ENCODE peak calls at places on chromosomes 12 and 14, in ten cellular contexts. One of them, this sample, is unnamed. For H3K4me1, the result is how much of the 10 kb centered on the place peaks cover.

GRCh38 chr14:75845136-75845804 is 136.5 kb downstream of the TGFB3 start:
- DNase-seq in lung: no peak
- DNase-seq in astrocyte: no peak
- DNase-seq in lower lobe of right lung: no peak
- DNase-seq in right atrium auricular region: no peak
- DNase-seq in gastrocnemius medialis: no peak
- DNase-seq in endothelial cell of umbilical vein: no peak
- DNase-seq in HCT116: no peak
- DNase-seq in OCI-LY7: no peak
- DNase-seq in naive thymus-derived CD4-positive, alpha-beta T cell: no peak
- DNase-seq in this sample: no peak

GRCh38 chr14:89282191-89282590 is 134.8 kb downstream of the FOXN3 start:
- DNase-seq in lung: no peak
- DNase-seq in astrocyte: no peak
- DNase-seq in lower lobe of right lung: no peak
- DNase-seq in right atrium auricular region: no peak
- DNase-seq in gastrocnemius medialis: no peak
- DNase-seq in endothelial cell of umbilical vein: no peak
- DNase-seq in HCT116: no peak
- DNase-seq in OCI-LY7: no peak
- DNase-seq in naive thymus-derived CD4-positive, alpha-beta T cell: no peak
- DNase-seq in this sample: no peak

GRCh38 chr12:53062977-53063707 is 13.3 kb downstream of the TNS2 start:
- DNase-seq in lung: no peak
- DNase-seq in astrocyte: no peak
- DNase-seq in lower lobe of right lung: no peak
- DNase-seq in right atrium auricular region: peak
- DNase-seq in gastrocnemius medialis: peak
- DNase-seq in endothelial cell of umbilical vein: no peak
- DNase-seq in HCT116: no peak
- DNase-seq in OCI-LY7: no peak
- DNase-seq in naive thymus-derived CD4-positive, alpha-beta T cell: no peak
- DNase-seq in this sample: no peak

GRCh38 chr14:102873131-102873530 is 49.3 kb upstream of the AMN start:
- DNase-seq in lung: no peak
- DNase-seq in astrocyte: no peak
- DNase-seq in lower lobe of right lung: no peak
- DNase-seq in right atrium auricular region: no peak
- DNase-seq in gastrocnemius medialis: no peak
- DNase-seq in endothelial cell of umbilical vein: no peak
- DNase-seq in HCT116: no peak
- DNase-seq in OCI-LY7: no peak
- DNase-seq in naive thymus-derived CD4-positive, alpha-beta T cell: no peak
- DNase-seq in this sample: no peak

GRCh38 chr12:20309504-20310148 is 58.7 kb upstream of the PDE3A start:
- DNase-seq in lung: no peak
- DNase-seq in astrocyte: no peak
- DNase-seq in lower lobe of right lung: no peak
- DNase-seq in right atrium auricular region: no peak
- DNase-seq in gastrocnemius medialis: no peak
- DNase-seq in endothelial cell of umbilical vein: no peak
- DNase-seq in HCT116: no peak
- DNase-seq in OCI-LY7: no peak
- DNase-seq in naive thymus-derived CD4-positive, alpha-beta T cell: no peak
- DNase-seq in this sample: no peak

GRCh38 chr12:112929715-112930114 is 8.6 kb upstream of the OAS3 start:
- DNase-seq in lung: no peak
- DNase-seq in astrocyte: no peak
- DNase-seq in lower lobe of right lung: no peak
- DNase-seq in right atrium auricular region: no peak
- DNase-seq in gastrocnemius medialis: no peak
- DNase-seq in endothelial cell of umbilical vein: no peak
- DNase-seq in HCT116: no peak
- DNase-seq in OCI-LY7: no peak
- DNase-seq in naive thymus-derived CD4-positive, alpha-beta T cell: no peak
- DNase-seq in this sample: no peak

GRCh38 chr14:98798099-98798498 is 473.9 kb downstream of the BCL11B start:
- DNase-seq in lung: no peak
- DNase-seq in astrocyte: no peak
- DNase-seq in lower lobe of right lung: no peak
- DNase-seq in right atrium auricular region: no peak
- DNase-seq in gastrocnemius medialis: no peak
- DNase-seq in endothelial cell of umbilical vein: no peak
- DNase-seq in HCT116: no peak
- DNase-seq in OCI-LY7: peak
- DNase-seq in naive thymus-derived CD4-positive, alpha-beta T cell: no peak
- DNase-seq in this sample: no peak

GRCh38 chr12:4849024-4849594 is 60.6 kb upstream of the KCNA1 start:
- DNase-seq in lung: no peak
- DNase-seq in astrocyte: peak
- DNase-seq in lower lobe of right lung: no peak
- DNase-seq in right atrium auricular region: no peak
- DNase-seq in gastrocnemius medialis: no peak
- DNase-seq in endothelial cell of umbilical vein: peak
- DNase-seq in HCT116: no peak
- DNase-seq in OCI-LY7: peak
- DNase-seq in naive thymus-derived CD4-positive, alpha-beta T cell: peak
- DNase-seq in this sample: no peak

GRCh38 chr12:81699572-81699971 is 59.6 kb downstream of the PPFIA2 start:
- DNase-seq in lung: no peak
- DNase-seq in astrocyte: no peak
- DNase-seq in lower lobe of right lung: no peak
- DNase-seq in right atrium auricular region: no peak
- DNase-seq in gastrocnemius medialis: no peak
- DNase-seq in endothelial cell of umbilical vein: no peak
- DNase-seq in HCT116: no peak
- DNase-seq in OCI-LY7: no peak
- DNase-seq in naive thymus-derived CD4-positive, alpha-beta T cell: no peak
- DNase-seq in this sample: no peak

GRCh38 chr14:78697341-78697740 is 527.2 kb downstream of the NRXN3 start:
- DNase-seq in lung: no peak
- DNase-seq in astrocyte: peak
- DNase-seq in lower lobe of right lung: no peak
- DNase-seq in right atrium auricular region: no peak
- DNase-seq in gastrocnemius medialis: no peak
- DNase-seq in endothelial cell of umbilical vein: peak
- DNase-seq in HCT116: peak
- DNase-seq in OCI-LY7: peak
- DNase-seq in naive thymus-derived CD4-positive, alpha-beta T cell: no peak
- DNase-seq in this sample: no peak

GRCh38 chr12:62817556-62818271 is 117.2 kb downstream of the PPM1H start:
- DNase-seq in lung: no peak
- DNase-seq in astrocyte: peak
- DNase-seq in lower lobe of right lung: no peak
- DNase-seq in right atrium auricular region: no peak
- DNase-seq in gastrocnemius medialis: no peak
- DNase-seq in endothelial cell of umbilical vein: peak
- DNase-seq in HCT116: no peak
- DNase-seq in OCI-LY7: no peak
- DNase-seq in naive thymus-derived CD4-positive, alpha-beta T cell: no peak
- DNase-seq in this sample: no peak

GRCh38 chr12:51328587-51328986 is 4.6 kb upstream of the BIN2 start:
- DNase-seq in lung: no peak
- DNase-seq in astrocyte: no peak
- DNase-seq in lower lobe of right lung: no peak
- DNase-seq in right atrium auricular region: no peak
- DNase-seq in gastrocnemius medialis: no peak
- DNase-seq in endothelial cell of umbilical vein: no peak
- DNase-seq in HCT116: no peak
- DNase-seq in OCI-LY7: no peak
- DNase-seq in naive thymus-derived CD4-positive, alpha-beta T cell: no peak
- DNase-seq in this sample: no peak

GRCh38 chr12:51323966-51324895 is at the start of gene BIN2:
- DNase-seq in lung: peak
- DNase-seq in astrocyte: no peak
- DNase-seq in lower lobe of right lung: peak
- DNase-seq in right atrium auricular region: no peak
- DNase-seq in gastrocnemius medialis: peak
- DNase-seq in endothelial cell of umbilical vein: no peak
- DNase-seq in HCT116: no peak
- DNase-seq in OCI-LY7: peak
- DNase-seq in naive thymus-derived CD4-positive, alpha-beta T cell: peak
- DNase-seq in this sample: no peak

GRCh38 chr12:51329742-51330141 is 5.8 kb upstream of the BIN2 start:
- DNase-seq in lung: no peak
- DNase-seq in astrocyte: no peak
- DNase-seq in lower lobe of right lung: no peak
- DNase-seq in right atrium auricular region: no peak
- DNase-seq in gastrocnemius medialis: no peak
- DNase-seq in endothelial cell of umbilical vein: no peak
- DNase-seq in HCT116: no peak
- DNase-seq in OCI-LY7: no peak
- DNase-seq in naive thymus-derived CD4-positive, alpha-beta T cell: peak
- DNase-seq in this sample: no peak

GRCh38 chr12:51324953-51325352 is 979 bp upstream of the BIN2 start:
- DNase-seq in lung: no peak
- DNase-seq in astrocyte: no peak
- DNase-seq in lower lobe of right lung: no peak
- DNase-seq in right atrium auricular region: no peak
- DNase-seq in gastrocnemius medialis: no peak
- DNase-seq in endothelial cell of umbilical vein: no peak
- DNase-seq in HCT116: no peak
- DNase-seq in OCI-LY7: no peak
- DNase-seq in naive thymus-derived CD4-positive, alpha-beta T cell: no peak
- DNase-seq in this sample: no peak

GRCh38 chr12:51326762-51327439 is 2.9 kb upstream of the BIN2 start:
- DNase-seq in lung: no peak
- DNase-seq in astrocyte: peak
- DNase-seq in lower lobe of right lung: peak
- DNase-seq in right atrium auricular region: no peak
- DNase-seq in gastrocnemius medialis: no peak
- DNase-seq in endothelial cell of umbilical vein: peak
- DNase-seq in HCT116: no peak
- DNase-seq in OCI-LY7: peak
- DNase-seq in naive thymus-derived CD4-positive, alpha-beta T cell: no peak
- DNase-seq in this sample: peak
- H3K27ac ChIP-seq in lung: peak
- H3K27ac ChIP-seq in astrocyte: peak
- H3K27ac ChIP-seq in lower lobe of right lung: peak
- H3K27ac ChIP-seq in right atrium auricular region: peak
- H3K27ac ChIP-seq in gastrocnemius medialis: no peak
- H3K27ac ChIP-seq in endothelial cell of umbilical vein: no peak
- H3K27ac ChIP-seq in HCT116: no peak
- H3K27ac ChIP-seq in OCI-LY7: peak
- H3K27ac ChIP-seq in naive thymus-derived CD4-positive, alpha-beta T cell: peak
- H3K27ac ChIP-seq in this sample: peak

DNA sequence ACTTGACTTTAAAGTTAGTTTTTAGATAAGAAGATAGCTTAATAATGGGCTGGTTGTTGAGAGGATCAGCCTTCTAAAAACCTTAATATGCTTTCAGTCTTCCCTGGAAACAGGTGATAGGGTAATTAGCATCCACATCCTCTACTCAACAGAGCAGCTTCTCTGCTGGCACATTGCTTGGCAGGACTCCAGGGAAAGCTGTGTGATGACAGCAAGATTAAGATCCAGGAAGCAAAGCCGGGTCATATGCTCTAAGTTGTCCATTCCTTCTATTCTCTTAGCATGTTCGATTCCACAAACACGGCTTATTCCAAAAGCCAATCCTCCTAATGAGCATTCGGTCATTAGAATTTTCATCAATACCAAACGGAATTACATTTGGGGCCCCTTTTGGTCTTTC is 87.0 kb downstream of the HMGA2 start:
- DNase-seq in lung: no peak
- DNase-seq in astrocyte: no peak
- DNase-seq in lower lobe of right lung: no peak
- DNase-seq in right atrium auricular region: no peak
- DNase-seq in gastrocnemius medialis: no peak
- DNase-seq in endothelial cell of umbilical vein: peak
- DNase-seq in HCT116: no peak
- DNase-seq in OCI-LY7: no peak
- DNase-seq in naive thymus-derived CD4-positive, alpha-beta T cell: no peak
- DNase-seq in this sample: no peak
- H3K4me1 ChIP-seq in lung: under half
- H3K4me1 ChIP-seq in astrocyte: under half
- H3K4me1 ChIP-seq in lower lobe of right lung: under half
- H3K4me1 ChIP-seq in right atrium auricular region: under half
- H3K4me1 ChIP-seq in gastrocnemius medialis: under half
- H3K4me1 ChIP-seq in endothelial cell of umbilical vein: under half
- H3K4me1 ChIP-seq in HCT116: half or more
- H3K4me1 ChIP-seq in OCI-LY7: under half
- H3K4me1 ChIP-seq in naive thymus-derived CD4-positive, alpha-beta T cell: under half
- H3K4me1 ChIP-seq in this sample: under half

DNA sequence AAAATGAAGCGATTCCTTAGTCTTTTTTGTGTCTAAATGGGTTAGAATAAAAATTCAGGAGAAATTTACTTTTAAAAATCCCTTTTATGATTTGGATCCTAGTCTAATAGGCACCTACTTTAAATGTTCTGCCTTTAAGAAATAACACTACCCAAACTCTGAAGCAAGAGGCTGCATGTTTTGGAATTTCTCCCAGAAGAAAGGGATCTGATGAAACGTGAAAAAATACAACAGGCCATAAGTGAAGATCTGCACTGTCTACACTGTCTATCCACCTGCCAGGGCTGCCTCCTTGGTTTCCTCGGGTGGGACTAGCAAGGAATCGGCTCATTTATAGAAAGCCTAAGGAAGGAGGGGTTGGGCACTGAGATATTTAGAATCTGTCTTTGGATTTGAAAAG is 22.1 kb downstream of the ACVR1B start:
- DNase-seq in lung: no peak
- DNase-seq in astrocyte: no peak
- DNase-seq in lower lobe of right lung: no peak
- DNase-seq in right atrium auricular region: no peak
- DNase-seq in gastrocnemius medialis: no peak
- DNase-seq in endothelial cell of umbilical vein: peak
- DNase-seq in HCT116: no peak
- DNase-seq in OCI-LY7: no peak
- DNase-seq in naive thymus-derived CD4-positive, alpha-beta T cell: no peak
- DNase-seq in this sample: no peak
- H3K4me3 ChIP-seq in lung: no peak
- H3K4me3 ChIP-seq in astrocyte: no peak
- H3K4me3 ChIP-seq in lower lobe of right lung: no peak
- H3K4me3 ChIP-seq in right atrium auricular region: no peak
- H3K4me3 ChIP-seq in gastrocnemius medialis: no peak
- H3K4me3 ChIP-seq in endothelial cell of umbilical vein: no peak
- H3K4me3 ChIP-seq in HCT116: no peak
- H3K4me3 ChIP-seq in OCI-LY7: no peak
- H3K4me3 ChIP-seq in naive thymus-derived CD4-positive, alpha-beta T cell: no peak
- H3K4me3 ChIP-seq in this sample: no peak

DNA sequence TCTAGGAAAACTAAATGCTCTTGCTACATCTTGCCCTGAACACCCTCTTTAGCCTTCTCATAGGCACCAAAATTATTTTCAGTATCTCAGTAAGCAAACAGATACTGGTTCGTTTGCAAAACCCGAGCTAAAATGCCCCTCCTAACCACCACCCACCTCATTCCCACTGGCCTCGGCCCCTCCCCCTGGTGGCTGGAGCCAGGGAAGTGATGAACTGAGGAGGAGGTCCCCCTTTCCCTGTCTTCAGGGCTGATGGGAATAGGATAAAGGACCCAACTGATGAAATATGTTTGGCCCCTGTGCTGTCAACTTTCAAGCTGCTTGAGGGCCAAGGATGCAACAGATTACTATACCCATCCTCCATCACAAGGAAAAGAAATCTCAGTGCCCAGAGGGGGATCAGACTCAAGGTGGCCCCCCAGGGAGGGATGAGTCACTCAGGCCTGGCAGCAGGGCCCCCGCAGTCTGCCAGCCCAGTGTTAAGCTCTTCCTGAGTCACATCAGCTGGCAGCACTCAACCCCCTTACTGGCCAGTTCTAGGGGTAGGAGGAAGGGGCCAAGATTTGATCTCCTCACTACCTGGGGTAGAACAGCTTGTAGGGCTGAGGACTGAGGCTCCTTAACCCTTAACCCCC is 1.7 kb downstream of the ANKRD52 start:
- DNase-seq in lung: no peak
- DNase-seq in astrocyte: peak
- DNase-seq in lower lobe of right lung: no peak
- DNase-seq in right atrium auricular region: no peak
- DNase-seq in gastrocnemius medialis: peak
- DNase-seq in endothelial cell of umbilical vein: no peak
- DNase-seq in HCT116: no peak
- DNase-seq in OCI-LY7: no peak
- DNase-seq in naive thymus-derived CD4-positive, alpha-beta T cell: no peak
- DNase-seq in this sample: peak
- H3K27ac ChIP-seq in lung: no peak
- H3K27ac ChIP-seq in astrocyte: peak
- H3K27ac ChIP-seq in lower lobe of right lung: no peak
- H3K27ac ChIP-seq in right atrium auricular region: no peak
- H3K27ac ChIP-seq in gastrocnemius medialis: peak
- H3K27ac ChIP-seq in endothelial cell of umbilical vein: no peak
- H3K27ac ChIP-seq in HCT116: peak
- H3K27ac ChIP-seq in OCI-LY7: no peak
- H3K27ac ChIP-seq in naive thymus-derived CD4-positive, alpha-beta T cell: peak
- H3K27ac ChIP-seq in this sample: no peak